ENCODE peak calls at places on chromosomes 2 and 18, in six cellular contexts. U is ovary, Q is tibial artery, A is foreskin fibroblast, Z is A549, R is uterus. G is an unnamed sample.

GRCh38 chr18:10086458-10086857 is 172.6 kb downstream of the VAPA start:
- DNase-seq in U (no peak), Q (no peak), A (peak; percentile 59), Z (no peak), R (no peak), G (no peak)

GRCh38 chr2:31239842-31240198 is 5.9 kb downstream of the EHD3 start:
- DNase-seq in U (no peak), Q (peak; percentile 84), A (peak; percentile 93), Z (no peak), R (peak; percentile 43), G (peak; percentile 72)

GRCh38 chr2:144703852-144704324 is 184.0 kb upstream of the ZEB2 start:
- DNase-seq in U (no peak), Q (peak; percentile 46), A (peak; percentile 76), Z (peak; percentile 19), R (peak; percentile 37), G (peak; percentile 57)

GRCh38 chr2:216590780-216591179 is 42.4 kb upstream of the IGFBP2 start:
- DNase-seq in U (peak; percentile 90), Q (no peak), A (peak; percentile 90), Z (peak; percentile 13), R (peak; percentile 84), G (peak; percentile 10)

GRCh38 chr18:21267370-21267769 is 25.3 kb downstream of the GREB1L start:
- DNase-seq in U (no peak), Q (no peak), A (no peak), Z (no peak), R (no peak), G (no peak)

GRCh38 chr18:3481696-3482210 is 31.8 kb downstream of the TGIF1 start:
- DNase-seq in U (no peak), Q (no peak), A (peak; percentile 48), Z (peak; percentile 28), R (no peak), G (peak; percentile 52)

GRCh38 chr2:142877265-142877756 is at the start of gene KYNU:
- DNase-seq in U (no peak), Q (no peak), A (peak; percentile 44), Z (no peak), R (no peak), G (peak; percentile 59)

GRCh38 chr18:32460046-32460785 is 10.5 kb downstream of the GAREM1 start:
- DNase-seq in U (no peak), Q (no peak), A (no peak), Z (no peak), R (no peak), G (no peak)

GRCh38 chr2:232319117-232320037 is 59.2 kb upstream of the ALPP start:
- DNase-seq in U (no peak), Q (no peak), A (no peak), Z (no peak), R (no peak), G (no peak)

GRCh38 chr18:46649071-46649862 is 7.8 kb downstream of the LOXHD1 start:
- DNase-seq in U (no peak), Q (no peak), A (no peak), Z (no peak), R (no peak), G (no peak)

GRCh38 chr2:230879271-230879882 is 14.6 kb downstream of the ITM2C start:
- DNase-seq in U (no peak), Q (no peak), A (no peak), Z (no peak), R (no peak), G (no peak)

GRCh38 chr2:198117397-198118041 is 313.1 kb downstream of the PLCL1 start:
- DNase-seq in U (no peak), Q (no peak), A (no peak), Z (no peak), R (no peak), G (no peak)

GRCh38 chr2:168192839-168193616 is 54.4 kb downstream of the STK39 start:
- DNase-seq in U (no peak), Q (no peak), A (peak; percentile 70), Z (no peak), R (no peak), G (no peak)

GRCh38 chr2:196230051-196230450 is 58.7 kb upstream of the STK17B start:
- DNase-seq in U (no peak), Q (no peak), A (no peak), Z (no peak), R (no peak), G (no peak)

GRCh38 chr2:196234672-196235071 is 63.3 kb upstream of the STK17B start:
- DNase-seq in U (no peak), Q (no peak), A (peak; percentile 52), Z (no peak), R (no peak), G (peak; percentile 87)

GRCh38 chr2:196233808-196234501 is 62.6 kb upstream of the STK17B start:
- DNase-seq in U (no peak), Q (no peak), A (no peak), Z (no peak), R (no peak), G (peak; percentile 45)

GRCh38 chr2:196230460-196230859 is 59.1 kb upstream of the STK17B start:
- DNase-seq in U (no peak), Q (no peak), A (no peak), Z (no peak), R (no peak), G (no peak)

GRCh38 chr2:196233033-196233807 is 61.8 kb upstream of the STK17B start:
- DNase-seq in U (no peak), Q (peak; percentile 44), A (peak; percentile 85), Z (peak; percentile 5), R (no peak), G (peak; percentile 73)
- H3K4me3 ChIP-seq in U (no peak overlapping the region), Q (no peak overlapping the region), A (no peak overlapping the region), Z (no peak overlapping the region), R (no peak overlapping the region), G (no peak overlapping the region)

GRCh38 chr2:102439065-102439695 is 16.2 kb downstream of the IL18RAP start:
- DNase-seq in U (no peak), Q (no peak), A (peak; percentile 63), Z (no peak), R (no peak), G (peak; percentile 53)
- TF ChIP-seq CTCF in U (no peak), Q (no peak), A (no peak), Z (no peak), R (no peak), G (no peak)

DNA sequence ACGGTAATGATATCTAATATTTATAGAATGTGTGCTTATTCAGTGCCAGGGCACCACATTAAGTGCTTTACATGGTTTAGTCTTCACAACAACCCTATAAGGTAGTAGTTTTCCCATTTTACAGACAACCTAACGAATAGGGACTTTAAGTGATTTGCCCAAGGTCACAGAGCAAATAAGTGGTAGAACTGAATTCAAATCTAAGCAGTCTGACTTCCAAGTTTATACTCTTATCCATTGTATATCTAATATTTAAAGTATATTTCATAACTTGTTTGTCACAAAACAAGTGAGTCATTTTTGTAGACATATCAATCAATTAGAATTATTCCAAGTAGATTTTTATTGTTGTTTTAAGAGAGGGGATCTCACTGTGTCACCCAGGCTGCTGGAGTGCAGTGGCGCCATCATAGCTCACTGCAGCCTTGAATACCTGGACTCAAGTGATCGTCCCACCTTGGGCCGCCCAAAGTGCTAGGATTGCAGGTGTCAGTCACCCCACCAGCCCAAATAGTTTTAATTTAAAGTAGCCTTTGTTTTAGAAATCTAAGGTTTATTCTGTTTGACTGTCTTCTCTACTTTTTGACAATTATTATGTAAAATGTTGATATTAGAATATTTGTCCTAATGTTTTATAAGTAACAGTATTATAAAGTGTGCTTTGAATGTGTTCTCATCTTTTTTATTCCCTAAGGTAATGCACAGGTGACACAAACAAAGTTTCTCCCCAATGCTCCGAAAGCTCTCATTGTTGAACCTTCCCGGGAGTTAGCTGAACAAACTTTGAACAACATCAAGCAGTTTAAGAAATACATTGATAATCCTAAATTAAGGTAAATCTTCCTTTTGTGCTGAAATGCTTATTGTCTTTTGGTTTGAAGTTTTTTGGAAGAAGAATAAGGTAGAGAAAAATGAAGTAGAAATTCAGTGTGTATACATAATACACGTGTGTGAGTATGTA is 15.1 kb downstream of the DDX1 start:
- DNase-seq in U (no peak), Q (no peak), A (no peak), Z (no peak), R (no peak), G (no peak)
- H3K4me3 ChIP-seq in U (no peak overlapping the region), Q (no peak overlapping the region), A (no peak overlapping the region), Z (no peak overlapping the region), R (no peak overlapping the region), G (no peak overlapping the region)

DNA sequence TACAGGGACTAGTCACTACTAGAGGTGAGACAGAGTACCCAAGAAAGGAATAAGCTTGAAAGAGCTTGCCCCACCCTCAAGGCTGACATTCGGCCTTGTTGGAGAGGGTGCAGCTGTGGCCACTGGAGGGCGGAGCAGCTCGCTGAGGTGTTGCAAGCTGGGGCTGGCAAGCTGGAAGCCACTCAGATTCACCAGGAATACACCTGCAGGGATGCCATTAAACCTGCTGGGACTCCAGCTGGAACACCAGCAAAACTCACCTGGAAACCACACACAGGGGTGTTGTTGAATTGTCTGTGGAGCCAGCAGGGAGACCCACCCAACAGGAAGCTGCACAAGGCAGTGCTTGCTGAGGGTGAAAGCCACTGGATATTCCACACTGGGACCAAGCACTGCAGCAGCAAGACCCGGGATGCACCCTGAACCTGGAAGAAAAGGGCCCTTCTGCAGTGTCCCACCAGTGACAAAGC is 26.1 kb downstream of the KCTD18 start:
- DNase-seq in U (no peak), Q (no peak), A (peak; percentile 63), Z (peak; percentile 29), R (no peak), G (peak; percentile 27)
- TF ChIP-seq CTCF in U (no peak), Q (no peak), A (peak; percentile 35), Z (peak; percentile 67), R (no peak), G (peak; percentile 50)

GRCh38 chr18:24429188-24429587 is 2.7 kb downstream of the IMPACT start:
- DNase-seq in U (no peak), Q (no peak), A (no peak), Z (no peak), R (no peak), G (no peak)

GRCh38 chr18:24427484-24427883 is 1.0 kb downstream of the IMPACT start:
- DNase-seq in U (no peak), Q (no peak), A (peak; percentile 41), Z (no peak), R (no peak), G (peak; percentile 11)

GRCh38 chr18:24426398-24427294 is at the start of gene IMPACT:
- DNase-seq in U (peak; percentile 91), Q (peak; percentile 65), A (peak; percentile 93), Z (peak; percentile 69), R (peak; percentile 71), G (peak; percentile 71)

GRCh38 chr18:24426073-24426397 is 435 bp upstream of the IMPACT start:
- DNase-seq in U (no peak), Q (no peak), A (no peak), Z (no peak), R (no peak), G (no peak)

GRCh38 chr18:24428709-24429108 is 2.2 kb downstream of the IMPACT start:
- DNase-seq in U (no peak), Q (no peak), A (no peak), Z (no peak), R (no peak), G (no peak)
- H3K4me3 ChIP-seq in U (no peak overlapping the region), Q (no peak overlapping the region), A (no peak overlapping the region), Z (no peak overlapping the region), R (no peak overlapping the region), G (no peak overlapping the region)

G was measured in fibroblast of the aortic adventitia.